ENCODE peak calls at places on chromosomes 4 and X, in nine cellular contexts. Y is right lobe of liver, E is mesendoderm, F is heart right ventricle, C is psoas muscle, S is endodermal cell, P is H1, J is Peyer's patch, U is right atrium auricular region. X is an unnamed sample.
A peak's percentile ranks its signal among the peaks of the same experiment; 100 is the strongest.

GRCh38 chr4:152633118-152633517 is 46.7 kb downstream of the TMEM154 start:
- DNase-seq in Y (no peak), E (peak; percentile 71), F (no peak), C (no peak), S (peak; percentile 60), P (no peak), J (no peak), U (no peak), X (no peak)

GRCh38 chr4:97984545-97985131 is 158.6 kb downstream of the STPG2 start:
- DNase-seq in Y (no peak), E (peak; percentile 35), F (no peak), C (no peak), S (peak; percentile 70), P (no peak), J (no peak), U (no peak), X (no peak)

GRCh38 chr4:55258152-55258863 is 87.7 kb upstream of the SRD5A3 start:
- DNase-seq in Y (no peak), E (no peak), F (no peak), C (no peak), S (no peak), P (no peak), J (no peak), U (no peak), X (no peak)

GRCh38 chr4:46270986-46271596 is 118.8 kb downstream of the GABRA2 start:
- DNase-seq in Y (no peak), E (peak; percentile 42), F (no peak), C (no peak), S (no peak), P (no peak), J (no peak), U (no peak), X (no peak)

GRCh38 chrX:7730071-7730470 is 112.9 kb upstream of the VCX start:
- DNase-seq in Y (no peak), E (no peak), F (no peak), C (no peak), S (no peak), P (no peak), J (no peak), U (no peak), X (no peak)

GRCh38 chr4:98262431-98262830 is 1.2 kb downstream of the RAP1GDS1 start:
- DNase-seq in Y (no peak), E (no peak), F (no peak), C (no peak), S (no peak), P (no peak), J (no peak), U (no peak), X (no peak)

GRCh38 chr4:17811078-17811603 is 362 bp downstream of the NCAPG start:
- DNase-seq in Y (no peak), E (no peak), F (peak; percentile 25), C (no peak), S (no peak), P (no peak), J (no peak), U (no peak), X (no peak)

GRCh38 chr4:15147709-15148651 is 145.7 kb downstream of the CPEB2 start:
- DNase-seq in Y (no peak), E (no peak), F (no peak), C (no peak), S (no peak), P (no peak), J (no peak), U (no peak), X (peak; percentile 51)

GRCh38 chr4:99861120-99861905 is 32.9 kb downstream of the LAMTOR3 start:
- DNase-seq in Y (no peak), E (no peak), F (no peak), C (no peak), S (no peak), P (no peak), J (no peak), U (no peak), X (no peak)

GRCh38 chr4:26525751-26526150 is 35.5 kb upstream of the CCKAR start:
- DNase-seq in Y (no peak), E (no peak), F (no peak), C (no peak), S (no peak), P (no peak), J (no peak), U (no peak), X (no peak)

GRCh38 chr4:23835814-23836478 is 53.9 kb downstream of the PPARGC1A start:
- DNase-seq in Y (no peak), E (no peak), F (no peak), C (no peak), S (no peak), P (no peak), J (no peak), U (no peak), X (no peak)

GRCh38 chrX:96436105-96436504 is 248.5 kb upstream of the DIAPH2 start:
- DNase-seq in Y (no peak), E (no peak), F (no peak), C (no peak), S (no peak), P (no peak), J (no peak), U (no peak), X (no peak)

GRCh38 chr4:7625073-7625472 is 190.3 kb upstream of the PSAPL1 start:
- DNase-seq in Y (no peak), E (no peak), F (no peak), C (no peak), S (no peak), P (no peak), J (no peak), U (no peak), X (no peak)

GRCh38 chr4:2811830-2812599 is 19.1 kb downstream of the SH3BP2 start:
- DNase-seq in Y (peak; percentile 74), E (peak; percentile 76), F (peak; percentile 78), C (peak; percentile 88), S (peak; percentile 84), P (no peak), J (peak; percentile 93), U (peak; percentile 81), X (peak; percentile 89)

GRCh38 chr4:8329859-8330761 is 60.6 kb downstream of the HTRA3 start:
- DNase-seq in Y (peak; percentile 39), E (no peak), F (no peak), C (peak; percentile 65), S (peak; percentile 37), P (no peak), J (no peak), U (no peak), X (peak; percentile 66)

GRCh38 chr4:151472711-151473110 is 63.7 kb downstream of the FHIP1A start:
- DNase-seq in Y (no peak), E (no peak), F (no peak), C (no peak), S (no peak), P (no peak), J (no peak), U (no peak), X (no peak)

GRCh38 chrX:63250253-63250868 is 100.8 kb downstream of the SPIN4 start:
- DNase-seq in Y (peak; percentile 45), E (peak; percentile 85), F (no peak), C (no peak), S (peak; percentile 74), P (no peak), J (no peak), U (no peak), X (no peak)

GRCh38 chr4:77360451-77360850 is 203.4 kb downstream of the CCNG2 start:
- DNase-seq in Y (no peak), E (no peak), F (no peak), C (no peak), S (no peak), P (no peak), J (no peak), U (no peak), X (no peak)

DNA sequence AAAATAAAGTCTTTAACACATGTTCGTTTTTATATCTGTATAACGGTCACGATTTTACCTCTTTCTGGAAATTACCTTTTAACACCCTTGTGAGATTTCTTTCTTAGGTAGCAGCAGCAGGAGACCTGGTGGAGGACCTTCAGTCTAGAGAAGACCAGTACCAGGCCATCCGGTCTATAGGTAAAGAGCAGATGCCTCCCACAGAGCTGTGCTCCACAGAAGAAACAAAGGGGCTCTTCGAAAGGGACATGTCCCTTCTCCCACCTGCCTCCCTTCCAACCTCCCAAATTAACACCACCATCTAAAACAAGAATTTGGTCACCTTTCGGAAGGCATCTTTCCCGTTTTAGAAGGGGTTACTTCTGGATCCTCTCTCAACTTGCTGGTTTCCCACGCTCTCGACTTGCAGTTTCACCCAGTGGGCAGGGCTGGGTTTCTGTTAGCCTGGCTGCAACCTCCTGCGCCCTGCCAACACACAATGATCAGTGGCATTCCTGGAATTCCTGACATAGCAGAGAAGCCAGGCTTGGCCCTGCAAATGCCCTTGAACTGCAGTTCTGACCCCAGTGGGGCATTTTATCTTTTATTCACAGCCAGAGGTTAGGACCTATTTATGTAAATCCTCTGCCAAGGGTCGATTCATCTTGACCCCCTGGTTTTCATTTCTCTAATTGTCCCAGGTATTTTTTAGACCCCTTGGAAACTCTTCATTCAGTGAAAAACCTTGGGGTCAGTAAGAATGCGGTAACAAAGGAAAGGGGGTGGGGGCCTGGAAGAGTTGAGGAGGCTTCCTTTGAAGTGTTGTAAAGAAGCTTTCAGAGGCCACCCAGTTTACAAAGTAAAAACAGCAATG is 217.8 kb downstream of the ZNF674 start:
- DNase-seq in Y (peak; percentile 45), E (peak; percentile 96), F (peak; percentile 23), C (no peak), S (peak; percentile 95), P (peak; percentile 81), J (no peak), U (no peak), X (peak; percentile 18)
- H3K4me3 ChIP-seq in Y (peak overlapping the region; percentile 9), E (no peak overlapping the region), F (no peak overlapping the region), C (no peak overlapping the region), S (peak overlapping the region; percentile 77), P (peak overlapping the region; percentile 21), J (no peak overlapping the region), U (peak overlapping the region; percentile 29), X (no peak overlapping the region)

GRCh38 chr4:128823025-128823661 is 13.6 kb downstream of the JADE1 start:
- DNase-seq in Y (no peak), E (no peak), F (no peak), C (no peak), S (no peak), P (no peak), J (no peak), U (no peak), X (no peak)
- H3K4me1 ChIP-seq in Y (peaks cover 11% of the 10 kb centered on the region), E (peaks cover 15% of the 10 kb centered on the region), F (peaks cover 7% of the 10 kb centered on the region), C (peaks cover 57% of the 10 kb centered on the region), S (peaks cover 22% of the 10 kb centered on the region), P (peaks cover 6% of the 10 kb centered on the region), J (peaks cover 3% of the 10 kb centered on the region), U (peaks cover 46% of the 10 kb centered on the region), X (peaks cover 8% of the 10 kb centered on the region)

GRCh38 chrX:71105638-71106037 is 902 bp downstream of the CXorf65 start:
- DNase-seq in Y (no peak), E (no peak), F (no peak), C (no peak), S (no peak), P (no peak), J (no peak), U (no peak), X (no peak)
- H3K27ac ChIP-seq in Y (no peak overlapping the region), E (no peak overlapping the region), F (no peak overlapping the region), C (no peak overlapping the region), S (no peak overlapping the region), P (no peak overlapping the region), J (no peak overlapping the region), U (no peak overlapping the region), X (no peak overlapping the region)

DNA sequence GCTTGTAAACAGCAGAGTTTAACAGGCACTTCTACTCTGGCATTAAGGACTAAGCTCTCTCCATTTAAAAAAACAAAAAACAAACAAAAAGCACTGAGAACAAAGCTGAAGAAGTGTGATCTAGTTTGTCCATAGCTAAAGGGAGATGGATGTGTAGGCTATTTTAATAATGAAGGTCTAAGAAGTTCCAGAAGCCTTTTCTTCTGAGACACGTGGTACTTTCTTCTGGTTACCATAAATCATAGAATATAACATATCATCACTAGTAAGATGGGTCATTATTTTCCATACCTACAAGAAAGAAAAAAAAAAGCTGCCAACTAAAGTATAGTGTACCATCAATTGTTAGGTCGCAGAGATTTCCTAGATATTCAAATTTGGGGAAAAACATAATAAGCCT is 722 bp upstream of the NBDY start:
- DNase-seq in Y (no peak), E (no peak), F (no peak), C (no peak), S (no peak), P (no peak), J (no peak), U (no peak), X (no peak)
- H3K4me3 ChIP-seq in Y (no peak overlapping the region), E (no peak overlapping the region), F (peak overlapping the region; percentile 50), C (peak overlapping the region; percentile 67), S (peak overlapping the region; percentile 89), P (peak overlapping the region; percentile 78), J (no peak overlapping the region), U (no peak overlapping the region), X (no peak overlapping the region)